ENCODE peak calls at places on chromosomes 4 and X, in nine cellular contexts. K, Q, F, C, D, I, S, E and W are unnamed samples.

GRCh38 chr4:48664938-48665337 is 115.1 kb downstream of the FRYL start:
- DNase-seq in Q (no peak), C (no peak), K (no peak), S (no peak), E (no peak), I (no peak), F (no peak), D (peak), W (no peak)

GRCh38 chr4:158861281-158861680 is 92.5 kb downstream of the FNIP2 start:
- DNase-seq in K (no peak), E (no peak), I (no peak), Q (no peak), C (no peak), F (no peak), D (no peak), S (no peak), W (no peak)

GRCh38 chrX:130994671-130995070 is 63.5 kb upstream of the ARHGAP36 start:
- DNase-seq in D (peak), K (no peak), F (peak), I (peak), C (peak), E (no peak), S (peak), Q (no peak), W (peak)

GRCh38 chr4:54547299-54548097 is 110.3 kb upstream of the KIT start:
- DNase-seq in K (no peak), D (no peak), S (peak), I (no peak), C (peak), Q (peak), F (peak), E (no peak), W (peak)

GRCh38 chr4:154039435-154040061 is 250.7 kb upstream of the SFRP2 start:
- DNase-seq in E (no peak), D (no peak), C (peak), S (no peak), Q (no peak), F (no peak), I (no peak), K (no peak), W (no peak)

GRCh38 chrX:149185087-149185486 is 320.0 kb downstream of the IDS start:
- DNase-seq in Q (no peak), E (no peak), F (no peak), S (no peak), D (no peak), C (no peak), K (no peak), I (no peak), W (no peak)

GRCh38 chr4:59553739-59554126 is 1646.4 kb upstream of the ADGRL3 start:
- DNase-seq in I (no peak), F (no peak), Q (no peak), S (no peak), E (no peak), D (no peak), C (no peak), K (no peak), W (peak)

GRCh38 chrX:122363112-122363511 is 821.0 kb upstream of the GRIA3 start:
- DNase-seq in Q (no peak), C (no peak), I (peak), E (no peak), K (no peak), D (no peak), F (no peak), S (no peak), W (no peak)

GRCh38 chr4:112552668-112553067 is 36.7 kb upstream of the NEUROG2 start:
- DNase-seq in F (no peak), K (no peak), C (no peak), D (peak), Q (no peak), I (no peak), E (no peak), S (no peak), W (no peak)

GRCh38 chr4:73446336-73446938 is 10.4 kb downstream of the AFP start:
- DNase-seq in S (no peak), C (peak), D (peak), I (no peak), K (no peak), E (no peak), F (peak), Q (peak), W (peak)

GRCh38 chr4:141548791-141549190 is 87.6 kb upstream of the IL15 start:
- DNase-seq in D (no peak), I (no peak), Q (no peak), E (no peak), F (no peak), S (no peak), C (no peak), K (no peak), W (no peak)

GRCh38 chrX:129706395-129707072 is 32.2 kb upstream of the XPNPEP2 start:
- DNase-seq in S (no peak), I (no peak), F (no peak), C (peak), E (peak), D (no peak), Q (peak), K (no peak), W (no peak)

GRCh38 chr4:128528793-128529553 is 241.4 kb upstream of the PGRMC2 start:
- DNase-seq in Q (no peak), I (no peak), S (no peak), K (no peak), C (no peak), E (no peak), F (no peak), D (peak), W (no peak)

GRCh38 chr4:168981942-168982341 is 28.1 kb downstream of the CBR4 start:
- DNase-seq in I (no peak), C (no peak), F (no peak), E (no peak), K (no peak), Q (no peak), S (no peak), D (no peak), W (no peak)

GRCh38 chr4:124934921-124935320 is 222.4 kb upstream of the ANKRD50 start:
- DNase-seq in S (no peak), I (no peak), C (no peak), Q (no peak), E (no peak), D (no peak), F (no peak), K (no peak), W (no peak)

GRCh38 chrX:9807355-9808182 is 21.3 kb downstream of the SHROOM2 start:
- DNase-seq in F (no peak), C (no peak), D (no peak), K (no peak), Q (no peak), E (no peak), I (no peak), S (no peak), W (no peak)

GRCh38 chr4:92334716-92335350 is 31.1 kb downstream of the GRID2 start:
- DNase-seq in Q (no peak), D (no peak), K (no peak), S (no peak), F (no peak), E (no peak), I (no peak), C (peak), W (no peak)